ENCODE peak calls at places on chromosomes 7 and 10, in four cellular contexts. R is activated naive CD8-positive, alpha-beta T cell treated with anti-CD3 and anti-CD28 coated beads, Interleukin-2, amount 50 U/mL, for 24 hours; B is left lobe of liver; N is keratinocyte. Q is an unnamed sample.

GRCh38 chr7:158995514-158995913 is 139.2 kb downstream of the DYNC2I1 start:
- DNase-seq in R (no peak), B (no peak), N (no peak), Q (no peak)

GRCh38 chr10:8189458-8189857 is 135.0 kb downstream of the GATA3 start:
- DNase-seq in R (no peak), B (no peak), N (no peak), Q (no peak)

GRCh38 chr10:36256166-36256565 is 614.1 kb upstream of the FZD8 start:
- DNase-seq in R (no peak), B (no peak), N (no peak), Q (peak; percentile 52)

GRCh38 chr7:100612730-100613446 is 548 bp downstream of the MOSPD3 start:
- DNase-seq in R (no peak), B (no peak), N (no peak), Q (peak; percentile 36)

GRCh38 chr7:123439186-123439585 is 95.2 kb downstream of the IQUB start:
- DNase-seq in R (no peak), B (no peak), N (no peak), Q (no peak)

GRCh38 chr10:787933-788651 is 98.6 kb upstream of the DIP2C start:
- DNase-seq in R (no peak), B (peak; percentile 41), N (no peak), Q (no peak)

GRCh38 chr7:98133181-98133580 is 26.5 kb downstream of the LMTK2 start:
- DNase-seq in R (peak; percentile 16), B (no peak), N (no peak), Q (no peak)

GRCh38 chr10:110305767-110306451 is 1.2 kb upstream of the SMNDC1 start:
- DNase-seq in R (peak; percentile 31), B (no peak), N (peak; percentile 65), Q (peak; percentile 85)

GRCh38 chr7:26081627-26082026 is 70.4 kb upstream of the NFE2L3 start:
- DNase-seq in R (no peak), B (no peak), N (no peak), Q (peak; percentile 72)

GRCh38 chr7:43511029-43511428 is 71.9 kb upstream of the STK17A start:
- DNase-seq in R (no peak), B (no peak), N (no peak), Q (no peak)

GRCh38 chr7:152711444-152711944 is 35.6 kb upstream of the XRCC2 start:
- DNase-seq in R (no peak), B (no peak), N (no peak), Q (no peak)

GRCh38 chr10:14186245-14186644 is 144.5 kb downstream of the FRMD4A start:
- DNase-seq in R (no peak), B (no peak), N (no peak), Q (no peak)

GRCh38 chr7:5754981-5755599 is 26.4 kb downstream of the RNF216 start:
- DNase-seq in R (no peak), B (no peak), N (no peak), Q (no peak)

GRCh38 chr10:110358869-110359629 is 54.3 kb upstream of the SMNDC1 start:
- DNase-seq in R (no peak), B (no peak), N (peak; percentile 88), Q (no peak)

GRCh38 chr10:1652151-1652550 is 85.2 kb downstream of the ADARB2 start:
- DNase-seq in R (no peak), B (no peak), N (no peak), Q (no peak)

GRCh38 chr10:76286536-76286935 is 855.1 kb downstream of the LRMDA start:
- DNase-seq in R (no peak), B (no peak), N (no peak), Q (no peak)

GRCh38 chr7:106693659-106694353 is 32.8 kb upstream of the CCDC71L start:
- DNase-seq in R (no peak), B (no peak), N (no peak), Q (no peak)

Q was measured in hepatocyte.